ENCODE peak calls at places on chromosomes 3 and 15, in six cellular contexts. M is IMR-90, Q is trophoblast cell, F is mesenchymal stem cell, Y is H1, R is neuronal stem cell. V is an unnamed sample.

GRCh38 chr15:41022487-41023090 is 69.3 kb downstream of the CHAC1 start:
- DNase-seq in Y (no peak), R (peak; percentile 30), Q (peak; percentile 37), M (peak; percentile 75), F (peak; percentile 77), V (peak; percentile 38)

GRCh38 chr15:89482139-89482538 is 14.2 kb downstream of the RHCG start:
- DNase-seq in F (no peak), R (no peak), M (no peak), Y (no peak), Q (no peak), V (no peak)

GRCh38 chr3:23740517-23741402 is 65.0 kb upstream of the UBE2E1 start:
- DNase-seq in R (no peak), Q (no peak), F (peak; percentile 60), Y (no peak), M (no peak), V (no peak)

GRCh38 chr15:60000113-60000823 is 3.8 kb upstream of the FOXB1 start:
- DNase-seq in M (no peak), Y (no peak), Q (no peak), R (peak; percentile 52), F (no peak), V (peak; percentile 61)

GRCh38 chr3:15453501-15453900 is 26.1 kb downstream of the EAF1 start:
- DNase-seq in Y (no peak), M (no peak), F (no peak), R (no peak), Q (peak; percentile 67), V (no peak)

GRCh38 chr15:85754993-85755392 is 39.7 kb downstream of the KLHL25 start:
- DNase-seq in M (peak; percentile 13), Y (no peak), F (no peak), R (no peak), Q (no peak), V (peak; percentile 22)

GRCh38 chr3:177589921-177590336 is 392.6 kb upstream of the TBL1XR1 start:
- DNase-seq in R (peak; percentile 45), F (peak; percentile 37), Y (no peak), Q (no peak), M (peak; percentile 93), V (no peak)

GRCh38 chr15:62417444-62417843 is 252.4 kb upstream of the C2CD4B start:
- DNase-seq in Q (no peak), R (no peak), Y (no peak), F (no peak), M (peak; percentile 59), V (no peak)

GRCh38 chr15:68415501-68416157 is 16.3 kb downstream of the ITGA11 start:
- DNase-seq in Q (no peak), Y (no peak), F (no peak), R (no peak), M (no peak), V (peak; percentile 20)

GRCh38 chr15:59224474-59224873 is 17.8 kb downstream of the LDHAL6B start:
- DNase-seq in Y (no peak), R (no peak), F (no peak), M (no peak), Q (no peak), V (no peak)

GRCh38 chr3:190121061-190121765 is 516 bp upstream of the P3H2 start:
- DNase-seq in Y (no peak), M (no peak), R (no peak), F (no peak), Q (no peak), V (no peak)

GRCh38 chr3:190119734-190120133 is 963 bp downstream of the P3H2 start:
- DNase-seq in Q (no peak), M (no peak), Y (no peak), F (no peak), R (no peak), V (no peak)

GRCh38 chr3:190122198-190122771 is 1.6 kb upstream of the P3H2 start:
- DNase-seq in M (peak; percentile 83), F (peak; percentile 71), Q (no peak), Y (no peak), R (no peak), V (no peak)

GRCh38 chr3:190117995-190118394 is 2.7 kb downstream of the P3H2 start:
- DNase-seq in Q (no peak), R (no peak), Y (no peak), F (no peak), M (peak; percentile 47), V (no peak)

GRCh38 chr3:190120161-190121060 is at the start of gene P3H2:
- DNase-seq in Q (peak; percentile 88), M (peak; percentile 93), Y (peak; percentile 84), F (peak; percentile 95), R (peak; percentile 80), V (peak; percentile 89)
- H2BK120ac ChIP-seq in Q (peak within 1 kb of the TSS; percentile 60), M (peak within 1 kb of the TSS; percentile 80), Y (no peak within 1 kb of the TSS), F (peak within 1 kb of the TSS; percentile 71), R (no peak within 1 kb of the TSS), V (no peak within 1 kb of the TSS)

GRCh38 chr3:141104151-141104741 is 53.1 kb downstream of the SPSB4 start:
- DNase-seq in R (no peak), Y (no peak), M (no peak), Q (no peak), F (no peak), V (no peak)
- H4K91ac ChIP-seq in R (no peak overlapping the region), Y (peak overlapping the region; percentile 17), M (no peak overlapping the region), Q (no peak overlapping the region), F (no peak overlapping the region), V (no peak overlapping the region)

DNA sequence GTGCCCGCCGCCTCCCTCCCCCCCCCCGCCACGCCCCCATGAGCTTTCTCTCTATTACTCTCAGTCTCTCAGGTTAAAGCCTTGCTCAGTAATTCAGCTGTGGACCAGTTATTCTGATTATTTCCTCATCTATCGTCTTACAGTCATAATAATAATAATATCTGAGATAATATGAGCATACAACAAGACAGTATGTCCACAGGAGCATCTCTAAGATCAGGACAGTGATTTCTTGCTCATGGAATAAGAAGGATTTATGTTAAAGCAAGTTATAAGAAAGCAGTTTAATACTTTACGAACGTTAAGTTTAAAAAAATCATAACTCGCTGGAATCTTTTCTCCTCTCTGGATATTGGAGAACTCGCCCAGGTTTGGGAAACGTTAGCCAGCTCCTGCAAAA is 657 bp upstream of the LMCD1 start:
- DNase-seq in M (no peak), F (no peak), Q (no peak), Y (no peak), R (no peak), V (no peak)
- H2BK120ac ChIP-seq in M (peak overlapping the region; percentile 95), F (peak overlapping the region; percentile 45), Q (peak overlapping the region; percentile 45), Y (peak overlapping the region; percentile 35), R (no peak overlapping the region), V (no peak overlapping the region)

GRCh38 chr3:65507446-65507845 is 531.3 kb downstream of the MAGI1 start:
- DNase-seq in F (no peak), M (no peak), Q (no peak), R (no peak), Y (no peak), V (no peak)
- H4K91ac ChIP-seq in F (no peak overlapping the region), M (no peak overlapping the region), Q (no peak overlapping the region), R (no peak overlapping the region), Y (no peak overlapping the region), V (no peak overlapping the region)

DNA sequence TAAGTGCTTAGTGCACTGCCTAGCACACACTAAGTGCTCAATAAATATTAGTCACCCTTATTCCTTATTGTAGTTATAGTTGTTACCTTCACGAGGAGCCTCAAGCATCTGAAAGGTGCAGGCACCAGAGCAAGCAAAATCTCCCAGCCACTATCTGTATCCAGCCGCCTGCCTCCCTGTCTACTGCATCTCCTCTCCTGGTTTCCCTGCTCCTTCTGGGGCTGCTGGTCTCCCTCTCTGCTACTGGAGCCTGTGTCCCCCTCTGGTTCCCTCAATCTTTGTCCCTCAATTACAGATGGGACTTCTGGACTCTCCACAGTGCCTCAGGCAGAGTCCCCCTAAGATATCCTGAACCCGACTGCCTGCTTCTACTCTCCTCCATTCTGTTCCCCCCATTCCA is 18.8 kb downstream of the MYL3 start:
- DNase-seq in Y (no peak), R (no peak), M (no peak), Q (no peak), F (no peak), V (no peak)
- H2BK120ac ChIP-seq in Y (no peak overlapping the region), R (no peak overlapping the region), M (no peak overlapping the region), Q (no peak overlapping the region), F (no peak overlapping the region), V (no peak overlapping the region)